ENCODE peak calls at places on chromosomes 11 and 22, in eight cellular contexts. One of them, this sample, is unnamed.

GRCh38 chr11:83663446-83663845 is 377.3 kb upstream of the CCDC90B start:
- DNase-seq in iris pigment epithelial cell: peak
- DNase-seq in Peyer's patch: no peak
- DNase-seq in GM12865: no peak
- DNase-seq in memory B cell: no peak
- DNase-seq in NCI-H1092: no peak
- DNase-seq in effector memory CD4-positive, alpha-beta T cell: no peak
- DNase-seq in AG08395: no peak
- DNase-seq in this sample: no peak

GRCh38 chr11:121692236-121692635 is 239.5 kb upstream of the SORL1-AS1 start:
- DNase-seq in NCI-H1092: no peak
- DNase-seq in AG08395: no peak
- DNase-seq in Peyer's patch: no peak
- DNase-seq in memory B cell: no peak
- DNase-seq in iris pigment epithelial cell: no peak
- DNase-seq in effector memory CD4-positive, alpha-beta T cell: no peak
- DNase-seq in GM12865: no peak
- DNase-seq in this sample: no peak

GRCh38 chr11:124199702-124200101 is 16.6 kb downstream of the OR10D3 start:
- DNase-seq in effector memory CD4-positive, alpha-beta T cell: no peak
- DNase-seq in AG08395: no peak
- DNase-seq in Peyer's patch: no peak
- DNase-seq in memory B cell: no peak
- DNase-seq in iris pigment epithelial cell: peak
- DNase-seq in GM12865: no peak
- DNase-seq in NCI-H1092: no peak
- DNase-seq in this sample: no peak

GRCh38 chr22:30801695-30802094 is 107.0 kb downstream of the OSBP2 start:
- DNase-seq in Peyer's patch: no peak
- DNase-seq in AG08395: no peak
- DNase-seq in GM12865: no peak
- DNase-seq in effector memory CD4-positive, alpha-beta T cell: no peak
- DNase-seq in NCI-H1092: no peak
- DNase-seq in iris pigment epithelial cell: no peak
- DNase-seq in memory B cell: no peak
- DNase-seq in this sample: no peak

GRCh38 chr11:8566613-8567210 is 27.3 kb downstream of the STK33 start:
- DNase-seq in iris pigment epithelial cell: peak
- DNase-seq in GM12865: peak
- DNase-seq in NCI-H1092: peak
- DNase-seq in Peyer's patch: no peak
- DNase-seq in memory B cell: peak
- DNase-seq in AG08395: peak
- DNase-seq in effector memory CD4-positive, alpha-beta T cell: no peak
- DNase-seq in this sample: no peak

GRCh38 chr11:36400768-36401455 is 104.8 kb downstream of the PRR5L start:
- DNase-seq in iris pigment epithelial cell: no peak
- DNase-seq in Peyer's patch: no peak
- DNase-seq in memory B cell: no peak
- DNase-seq in effector memory CD4-positive, alpha-beta T cell: no peak
- DNase-seq in NCI-H1092: no peak
- DNase-seq in AG08395: no peak
- DNase-seq in GM12865: peak
- DNase-seq in this sample: no peak

GRCh38 chr11:35682230-35683195 is 19.9 kb downstream of the TRIM44 start:
- DNase-seq in NCI-H1092: peak
- DNase-seq in AG08395: peak
- DNase-seq in Peyer's patch: no peak
- DNase-seq in effector memory CD4-positive, alpha-beta T cell: no peak
- DNase-seq in memory B cell: no peak
- DNase-seq in GM12865: no peak
- DNase-seq in iris pigment epithelial cell: peak
- DNase-seq in this sample: no peak

GRCh38 chr11:70210051-70210501 is 7.0 kb downstream of the FADD start:
- DNase-seq in Peyer's patch: no peak
- DNase-seq in GM12865: no peak
- DNase-seq in NCI-H1092: no peak
- DNase-seq in AG08395: peak
- DNase-seq in iris pigment epithelial cell: peak
- DNase-seq in effector memory CD4-positive, alpha-beta T cell: no peak
- DNase-seq in memory B cell: no peak
- DNase-seq in this sample: no peak

GRCh38 chr22:23696326-23696851 is 5.6 kb downstream of the RGL4 start:
- DNase-seq in NCI-H1092: no peak
- DNase-seq in Peyer's patch: peak
- DNase-seq in GM12865: peak
- DNase-seq in memory B cell: peak
- DNase-seq in AG08395: no peak
- DNase-seq in iris pigment epithelial cell: peak
- DNase-seq in effector memory CD4-positive, alpha-beta T cell: peak
- DNase-seq in this sample: peak

GRCh38 chr11:123549901-123550619 is 104.4 kb downstream of the SCN3B start:
- DNase-seq in AG08395: no peak
- DNase-seq in NCI-H1092: no peak
- DNase-seq in iris pigment epithelial cell: no peak
- DNase-seq in effector memory CD4-positive, alpha-beta T cell: no peak
- DNase-seq in GM12865: no peak
- DNase-seq in Peyer's patch: no peak
- DNase-seq in memory B cell: no peak
- DNase-seq in this sample: no peak

GRCh38 chr11:11816511-11817319 is 25.1 kb upstream of the USP47 start:
- DNase-seq in iris pigment epithelial cell: peak
- DNase-seq in effector memory CD4-positive, alpha-beta T cell: no peak
- DNase-seq in NCI-H1092: no peak
- DNase-seq in GM12865: no peak
- DNase-seq in memory B cell: no peak
- DNase-seq in Peyer's patch: no peak
- DNase-seq in AG08395: no peak
- DNase-seq in this sample: no peak

GRCh38 chr11:126408901-126409670 is 53.6 kb downstream of the ST3GAL4 start:
- DNase-seq in iris pigment epithelial cell: no peak
- DNase-seq in AG08395: no peak
- DNase-seq in effector memory CD4-positive, alpha-beta T cell: no peak
- DNase-seq in NCI-H1092: no peak
- DNase-seq in Peyer's patch: no peak
- DNase-seq in GM12865: no peak
- DNase-seq in memory B cell: no peak
- DNase-seq in this sample: no peak

GRCh38 chr11:14585438-14585837 is 58.2 kb upstream of the PDE3B start:
- DNase-seq in memory B cell: no peak
- DNase-seq in GM12865: no peak
- DNase-seq in AG08395: no peak
- DNase-seq in NCI-H1092: no peak
- DNase-seq in iris pigment epithelial cell: no peak
- DNase-seq in effector memory CD4-positive, alpha-beta T cell: no peak
- DNase-seq in Peyer's patch: no peak
- DNase-seq in this sample: no peak

GRCh38 chr11:128627666-128628342 is 40.4 kb upstream of the ETS1 start:
- DNase-seq in iris pigment epithelial cell: no peak
- DNase-seq in GM12865: peak
- DNase-seq in memory B cell: no peak
- DNase-seq in AG08395: no peak
- DNase-seq in Peyer's patch: no peak
- DNase-seq in NCI-H1092: no peak
- DNase-seq in effector memory CD4-positive, alpha-beta T cell: no peak
- DNase-seq in this sample: no peak

GRCh38 chr11:105861225-105861624 is 160.8 kb downstream of the MSANTD4 start:
- DNase-seq in Peyer's patch: no peak
- DNase-seq in GM12865: no peak
- DNase-seq in memory B cell: no peak
- DNase-seq in NCI-H1092: no peak
- DNase-seq in effector memory CD4-positive, alpha-beta T cell: no peak
- DNase-seq in AG08395: no peak
- DNase-seq in iris pigment epithelial cell: peak
- DNase-seq in this sample: no peak

GRCh38 chr11:64877390-64878222 is 815 bp downstream of the EHD1 start:
- DNase-seq in effector memory CD4-positive, alpha-beta T cell: no peak
- DNase-seq in Peyer's patch: peak
- DNase-seq in AG08395: no peak
- DNase-seq in GM12865: peak
- DNase-seq in memory B cell: no peak
- DNase-seq in iris pigment epithelial cell: no peak
- DNase-seq in NCI-H1092: no peak
- DNase-seq in this sample: no peak

GRCh38 chr11:65648997-65649491 is 11.1 kb downstream of the SIPA1 start:
- DNase-seq in Peyer's patch: no peak
- DNase-seq in iris pigment epithelial cell: no peak
- DNase-seq in AG08395: no peak
- DNase-seq in memory B cell: no peak
- DNase-seq in GM12865: no peak
- DNase-seq in effector memory CD4-positive, alpha-beta T cell: no peak
- DNase-seq in NCI-H1092: no peak
- DNase-seq in this sample: no peak

GRCh38 chr22:41446057-41446501 is 522 bp downstream of the TOB2 start:
- DNase-seq in memory B cell: no peak
- DNase-seq in GM12865: no peak
- DNase-seq in AG08395: no peak
- DNase-seq in NCI-H1092: no peak
- DNase-seq in Peyer's patch: no peak
- DNase-seq in iris pigment epithelial cell: peak
- DNase-seq in effector memory CD4-positive, alpha-beta T cell: no peak
- DNase-seq in this sample: peak

GRCh38 chr11:13221722-13222121 is 55.9 kb upstream of the BMAL1 start:
- DNase-seq in iris pigment epithelial cell: no peak
- DNase-seq in memory B cell: no peak
- DNase-seq in AG08395: no peak
- DNase-seq in NCI-H1092: no peak
- DNase-seq in effector memory CD4-positive, alpha-beta T cell: no peak
- DNase-seq in Peyer's patch: no peak
- DNase-seq in GM12865: no peak
- DNase-seq in this sample: no peak

GRCh38 chr11:3136542-3137455 is 28.3 kb downstream of the OSBPL5 start:
- DNase-seq in GM12865: no peak
- DNase-seq in Peyer's patch: no peak
- DNase-seq in NCI-H1092: no peak
- DNase-seq in memory B cell: no peak
- DNase-seq in effector memory CD4-positive, alpha-beta T cell: no peak
- DNase-seq in iris pigment epithelial cell: no peak
- DNase-seq in AG08395: no peak
- DNase-seq in this sample: no peak

GRCh38 chr22:47696776-47697175 is 934.3 kb downstream of the TBC1D22A start:
- DNase-seq in memory B cell: no peak
- DNase-seq in iris pigment epithelial cell: no peak
- DNase-seq in NCI-H1092: no peak
- DNase-seq in GM12865: no peak
- DNase-seq in Peyer's patch: no peak
- DNase-seq in effector memory CD4-positive, alpha-beta T cell: no peak
- DNase-seq in AG08395: no peak
- DNase-seq in this sample: no peak

GRCh38 chr22:36863281-36863680 is 2.5 kb downstream of the NCF4 start:
- DNase-seq in effector memory CD4-positive, alpha-beta T cell: no peak
- DNase-seq in memory B cell: no peak
- DNase-seq in Peyer's patch: no peak
- DNase-seq in GM12865: peak
- DNase-seq in AG08395: no peak
- DNase-seq in iris pigment epithelial cell: no peak
- DNase-seq in NCI-H1092: no peak
- DNase-seq in this sample: no peak

GRCh38 chr11:11798586-11799438 is 43.0 kb upstream of the USP47 start:
- DNase-seq in Peyer's patch: peak
- DNase-seq in memory B cell: peak
- DNase-seq in AG08395: peak
- DNase-seq in GM12865: peak
- DNase-seq in NCI-H1092: peak
- DNase-seq in iris pigment epithelial cell: peak
- DNase-seq in effector memory CD4-positive, alpha-beta T cell: peak
- DNase-seq in this sample: peak

GRCh38 chr11:94017446-94017845 is 3.7 kb upstream of the HEPHL1 start:
- DNase-seq in Peyer's patch: no peak
- DNase-seq in effector memory CD4-positive, alpha-beta T cell: no peak
- DNase-seq in NCI-H1092: no peak
- DNase-seq in memory B cell: no peak
- DNase-seq in GM12865: no peak
- DNase-seq in iris pigment epithelial cell: peak
- DNase-seq in AG08395: no peak
- DNase-seq in this sample: no peak

GRCh38 chr11:11057472-11057854 is 199.6 kb upstream of the ZBED5 start:
- DNase-seq in NCI-H1092: no peak
- DNase-seq in Peyer's patch: no peak
- DNase-seq in memory B cell: no peak
- DNase-seq in iris pigment epithelial cell: no peak
- DNase-seq in GM12865: no peak
- DNase-seq in AG08395: no peak
- DNase-seq in effector memory CD4-positive, alpha-beta T cell: no peak
- DNase-seq in this sample: no peak

GRCh38 chr11:66542362-66542761 is 3.5 kb downstream of the ZDHHC24 start:
- DNase-seq in Peyer's patch: no peak
- DNase-seq in memory B cell: no peak
- DNase-seq in effector memory CD4-positive, alpha-beta T cell: no peak
- DNase-seq in GM12865: no peak
- DNase-seq in NCI-H1092: no peak
- DNase-seq in AG08395: peak
- DNase-seq in iris pigment epithelial cell: no peak
- DNase-seq in this sample: no peak

GRCh38 chr11:65014146-65014960 is at the start of gene ARL2:
- DNase-seq in effector memory CD4-positive, alpha-beta T cell: peak
- DNase-seq in AG08395: peak
- DNase-seq in Peyer's patch: peak
- DNase-seq in iris pigment epithelial cell: peak
- DNase-seq in NCI-H1092: no peak
- DNase-seq in memory B cell: no peak
- DNase-seq in GM12865: no peak
- DNase-seq in this sample: no peak

GRCh38 chr11:34303028-34303427 is 54.8 kb downstream of the ABTB2 start:
- DNase-seq in AG08395: no peak
- DNase-seq in memory B cell: no peak
- DNase-seq in effector memory CD4-positive, alpha-beta T cell: no peak
- DNase-seq in NCI-H1092: no peak
- DNase-seq in GM12865: no peak
- DNase-seq in Peyer's patch: no peak
- DNase-seq in iris pigment epithelial cell: no peak
- DNase-seq in this sample: no peak

GRCh38 chr11:86637976-86638375 is 34.4 kb downstream of the ME3 start:
- DNase-seq in memory B cell: no peak
- DNase-seq in Peyer's patch: no peak
- DNase-seq in GM12865: peak
- DNase-seq in NCI-H1092: no peak
- DNase-seq in iris pigment epithelial cell: peak
- DNase-seq in effector memory CD4-positive, alpha-beta T cell: no peak
- DNase-seq in AG08395: no peak
- DNase-seq in this sample: no peak

GRCh38 chr11:8757047-8757446 is 74.5 kb downstream of the RPL27A start:
- DNase-seq in NCI-H1092: no peak
- DNase-seq in iris pigment epithelial cell: no peak
- DNase-seq in effector memory CD4-positive, alpha-beta T cell: no peak
- DNase-seq in AG08395: peak
- DNase-seq in Peyer's patch: no peak
- DNase-seq in GM12865: no peak
- DNase-seq in memory B cell: no peak
- DNase-seq in this sample: no peak

GRCh38 chr22:48575567-48576332 is 1251.9 kb downstream of the BRD1 start:
- DNase-seq in AG08395: no peak
- DNase-seq in GM12865: no peak
- DNase-seq in Peyer's patch: no peak
- DNase-seq in NCI-H1092: no peak
- DNase-seq in effector memory CD4-positive, alpha-beta T cell: no peak
- DNase-seq in memory B cell: no peak
- DNase-seq in iris pigment epithelial cell: no peak
- DNase-seq in this sample: no peak

GRCh38 chr22:20246368-20247009 is 21.6 kb downstream of the RTN4R start:
- DNase-seq in memory B cell: no peak
- DNase-seq in effector memory CD4-positive, alpha-beta T cell: no peak
- DNase-seq in GM12865: no peak
- DNase-seq in iris pigment epithelial cell: no peak
- DNase-seq in AG08395: no peak
- DNase-seq in Peyer's patch: no peak
- DNase-seq in NCI-H1092: no peak
- DNase-seq in this sample: no peak

GRCh38 chr11:85974126-85974525 is 94.8 kb downstream of the PICALM start:
- DNase-seq in effector memory CD4-positive, alpha-beta T cell: no peak
- DNase-seq in Peyer's patch: no peak
- DNase-seq in AG08395: peak
- DNase-seq in iris pigment epithelial cell: peak
- DNase-seq in GM12865: no peak
- DNase-seq in NCI-H1092: no peak
- DNase-seq in memory B cell: no peak
- DNase-seq in this sample: no peak

GRCh38 chr11:7691759-7692334 is 14.4 kb downstream of the OVCH2 start:
- DNase-seq in NCI-H1092: no peak
- DNase-seq in iris pigment epithelial cell: peak
- DNase-seq in AG08395: no peak
- DNase-seq in Peyer's patch: no peak
- DNase-seq in effector memory CD4-positive, alpha-beta T cell: no peak
- DNase-seq in GM12865: no peak
- DNase-seq in memory B cell: no peak
- DNase-seq in this sample: no peak